ENCODE peak calls at places on chromosomes 4 and X, in nine cellular contexts. One of them, this sample, is unnamed.

GRCh38 chr4:6532658-6533057 is 42.3 kb upstream of the MAN2B2 start:
- DNase-seq in fibroblast of lung: no peak
- DNase-seq in thoracic aorta: no peak
- DNase-seq in CD8-positive, alpha-beta memory T cell: no peak
- DNase-seq in uterus: no peak
- DNase-seq in ovary: no peak
- DNase-seq in H9: no peak
- DNase-seq in CD4-positive, alpha-beta T cell: no peak
- DNase-seq in CD8-positive, alpha-beta T cell: no peak
- DNase-seq in this sample: no peak

GRCh38 chrX:115023139-115023538 is 5.7 kb upstream of the IL13RA2 start:
- DNase-seq in fibroblast of lung: peak; percentile 63
- DNase-seq in thoracic aorta: no peak
- DNase-seq in CD8-positive, alpha-beta memory T cell: no peak
- DNase-seq in uterus: no peak
- DNase-seq in ovary: no peak
- DNase-seq in H9: no peak
- DNase-seq in CD4-positive, alpha-beta T cell: no peak
- DNase-seq in CD8-positive, alpha-beta T cell: no peak
- DNase-seq in this sample: no peak

GRCh38 chrX:72050011-72050410 is 81.7 kb downstream of the RTL5 start:
- DNase-seq in fibroblast of lung: no peak
- DNase-seq in thoracic aorta: no peak
- DNase-seq in CD8-positive, alpha-beta memory T cell: no peak
- DNase-seq in uterus: no peak
- DNase-seq in ovary: no peak
- DNase-seq in H9: no peak
- DNase-seq in CD4-positive, alpha-beta T cell: no peak
- DNase-seq in CD8-positive, alpha-beta T cell: no peak
- DNase-seq in this sample: no peak

GRCh38 chr4:55549888-55550287 is 3.2 kb upstream of the CLOCK start:
- DNase-seq in fibroblast of lung: peak; percentile 30
- DNase-seq in thoracic aorta: no peak
- DNase-seq in CD8-positive, alpha-beta memory T cell: no peak
- DNase-seq in uterus: no peak
- DNase-seq in ovary: no peak
- DNase-seq in H9: no peak
- DNase-seq in CD4-positive, alpha-beta T cell: no peak
- DNase-seq in CD8-positive, alpha-beta T cell: no peak
- DNase-seq in this sample: no peak

GRCh38 chr4:152937535-152938236 is 1.6 kb downstream of the FHDC1 start:
- DNase-seq in fibroblast of lung: peak; percentile 33
- DNase-seq in thoracic aorta: no peak
- DNase-seq in CD8-positive, alpha-beta memory T cell: no peak
- DNase-seq in uterus: peak; percentile 21
- DNase-seq in ovary: peak; percentile 49
- DNase-seq in H9: no peak
- DNase-seq in CD4-positive, alpha-beta T cell: no peak
- DNase-seq in CD8-positive, alpha-beta T cell: peak; percentile 4
- DNase-seq in this sample: peak; percentile 12

GRCh38 chr4:56958111-56958517 is 19.3 kb downstream of the NOA1 start:
- DNase-seq in fibroblast of lung: peak; percentile 99
- DNase-seq in thoracic aorta: peak; percentile 79
- DNase-seq in CD8-positive, alpha-beta memory T cell: no peak
- DNase-seq in uterus: peak; percentile 86
- DNase-seq in ovary: peak; percentile 69
- DNase-seq in H9: no peak
- DNase-seq in CD4-positive, alpha-beta T cell: no peak
- DNase-seq in CD8-positive, alpha-beta T cell: no peak
- DNase-seq in this sample: peak; percentile 13

GRCh38 chrX:9899640-9900075 is 67.5 kb upstream of the CLDN34 start:
- DNase-seq in fibroblast of lung: peak; percentile 67
- DNase-seq in thoracic aorta: no peak
- DNase-seq in CD8-positive, alpha-beta memory T cell: no peak
- DNase-seq in uterus: no peak
- DNase-seq in ovary: peak; percentile 57
- DNase-seq in H9: no peak
- DNase-seq in CD4-positive, alpha-beta T cell: no peak
- DNase-seq in CD8-positive, alpha-beta T cell: no peak
- DNase-seq in this sample: peak; percentile 38

GRCh38 chr4:81352476-81352875 is 119.2 kb downstream of the RASGEF1B start:
- DNase-seq in fibroblast of lung: peak; percentile 79
- DNase-seq in thoracic aorta: no peak
- DNase-seq in CD8-positive, alpha-beta memory T cell: no peak
- DNase-seq in uterus: no peak
- DNase-seq in ovary: no peak
- DNase-seq in H9: no peak
- DNase-seq in CD4-positive, alpha-beta T cell: no peak
- DNase-seq in CD8-positive, alpha-beta T cell: no peak
- DNase-seq in this sample: no peak

GRCh38 chr4:99624141-99624719 is 33.4 kb downstream of the C4orf54 start:
- DNase-seq in fibroblast of lung: peak; percentile 48
- DNase-seq in thoracic aorta: no peak
- DNase-seq in CD8-positive, alpha-beta memory T cell: no peak
- DNase-seq in uterus: no peak
- DNase-seq in ovary: peak; percentile 38
- DNase-seq in H9: no peak
- DNase-seq in CD4-positive, alpha-beta T cell: no peak
- DNase-seq in CD8-positive, alpha-beta T cell: no peak
- DNase-seq in this sample: no peak

GRCh38 chrX:71103110-71103983 is 3.2 kb downstream of the CXorf65 start:
- DNase-seq in fibroblast of lung: no peak
- DNase-seq in thoracic aorta: no peak
- DNase-seq in CD8-positive, alpha-beta memory T cell: peak; percentile 64
- DNase-seq in uterus: no peak
- DNase-seq in ovary: no peak
- DNase-seq in H9: peak; percentile 56
- DNase-seq in CD4-positive, alpha-beta T cell: peak; percentile 56
- DNase-seq in CD8-positive, alpha-beta T cell: peak; percentile 62
- DNase-seq in this sample: no peak

GRCh38 chrX:28312259-28312658 is 275.0 kb upstream of the IL1RAPL1 start:
- DNase-seq in fibroblast of lung: no peak
- DNase-seq in thoracic aorta: no peak
- DNase-seq in CD8-positive, alpha-beta memory T cell: no peak
- DNase-seq in uterus: no peak
- DNase-seq in ovary: no peak
- DNase-seq in H9: no peak
- DNase-seq in CD4-positive, alpha-beta T cell: no peak
- DNase-seq in CD8-positive, alpha-beta T cell: no peak
- DNase-seq in this sample: no peak

GRCh38 chr4:113693993-113694392 is 67.5 kb downstream of the CAMK2D start:
- DNase-seq in fibroblast of lung: no peak
- DNase-seq in thoracic aorta: no peak
- DNase-seq in CD8-positive, alpha-beta memory T cell: no peak
- DNase-seq in uterus: no peak
- DNase-seq in ovary: no peak
- DNase-seq in H9: no peak
- DNase-seq in CD4-positive, alpha-beta T cell: no peak
- DNase-seq in CD8-positive, alpha-beta T cell: no peak
- DNase-seq in this sample: no peak

GRCh38 chr4:113689394-113689793 is 72.1 kb downstream of the CAMK2D start:
- DNase-seq in fibroblast of lung: no peak
- DNase-seq in thoracic aorta: no peak
- DNase-seq in CD8-positive, alpha-beta memory T cell: no peak
- DNase-seq in uterus: no peak
- DNase-seq in ovary: no peak
- DNase-seq in H9: no peak
- DNase-seq in CD4-positive, alpha-beta T cell: no peak
- DNase-seq in CD8-positive, alpha-beta T cell: no peak
- DNase-seq in this sample: no peak

GRCh38 chr4:113691676-113692075 is 69.9 kb downstream of the CAMK2D start:
- DNase-seq in fibroblast of lung: no peak
- DNase-seq in thoracic aorta: no peak
- DNase-seq in CD8-positive, alpha-beta memory T cell: no peak
- DNase-seq in uterus: no peak
- DNase-seq in ovary: no peak
- DNase-seq in H9: no peak
- DNase-seq in CD4-positive, alpha-beta T cell: no peak
- DNase-seq in CD8-positive, alpha-beta T cell: no peak
- DNase-seq in this sample: no peak

GRCh38 chr4:113695328-113696169 is 66.0 kb downstream of the CAMK2D start:
- DNase-seq in fibroblast of lung: peak; percentile 40
- DNase-seq in thoracic aorta: no peak
- DNase-seq in CD8-positive, alpha-beta memory T cell: no peak
- DNase-seq in uterus: no peak
- DNase-seq in ovary: no peak
- DNase-seq in H9: no peak
- DNase-seq in CD4-positive, alpha-beta T cell: no peak
- DNase-seq in CD8-positive, alpha-beta T cell: no peak
- DNase-seq in this sample: no peak

DNA sequence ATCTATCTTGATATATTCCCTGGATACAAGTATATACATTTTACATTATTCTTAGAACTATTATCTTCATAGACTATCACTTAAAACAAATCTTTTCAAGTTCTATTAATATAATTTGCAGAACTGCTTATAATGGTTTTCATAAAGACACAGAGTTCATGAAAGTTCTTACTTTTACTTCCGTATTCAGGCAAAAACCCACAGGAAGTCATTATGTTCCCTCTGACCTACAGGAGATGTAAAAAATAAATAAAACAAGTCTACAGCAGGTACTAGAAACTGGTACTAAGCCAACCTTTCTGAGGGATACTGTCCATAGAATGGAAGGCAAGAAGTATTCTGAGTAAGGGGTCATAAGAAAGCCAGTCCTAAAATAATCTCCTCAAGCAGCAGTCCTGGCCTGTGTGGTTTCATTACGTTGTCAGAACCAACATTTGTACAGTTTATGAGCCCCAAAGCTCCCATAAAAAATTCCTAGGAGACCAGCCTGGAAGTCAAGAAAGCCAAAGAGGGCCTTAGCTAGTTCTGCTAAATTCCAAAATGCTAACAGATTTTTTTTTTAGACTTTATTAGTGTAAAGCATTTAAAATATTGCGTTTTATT is 68.6 kb downstream of the CAMK2D start:
- DNase-seq in fibroblast of lung: no peak
- DNase-seq in thoracic aorta: no peak
- DNase-seq in CD8-positive, alpha-beta memory T cell: no peak
- DNase-seq in uterus: no peak
- DNase-seq in ovary: no peak
- DNase-seq in H9: no peak
- DNase-seq in CD4-positive, alpha-beta T cell: no peak
- DNase-seq in CD8-positive, alpha-beta T cell: no peak
- DNase-seq in this sample: no peak
- H3K27ac ChIP-seq in fibroblast of lung: no peak overlapping the region
- H3K27ac ChIP-seq in thoracic aorta: no peak overlapping the region
- H3K27ac ChIP-seq in CD8-positive, alpha-beta memory T cell: no peak overlapping the region
- H3K27ac ChIP-seq in uterus: peak overlapping the region; percentile 18
- H3K27ac ChIP-seq in ovary: no peak overlapping the region
- H3K27ac ChIP-seq in H9: no peak overlapping the region
- H3K27ac ChIP-seq in CD4-positive, alpha-beta T cell: no peak overlapping the region
- H3K27ac ChIP-seq in CD8-positive, alpha-beta T cell: no peak overlapping the region
- H3K27ac ChIP-seq in this sample: no peak overlapping the region

GRCh38 chr4:2910409-2910808 is 52.8 kb downstream of the NOP14 start:
- DNase-seq in fibroblast of lung: no peak
- DNase-seq in thoracic aorta: no peak
- DNase-seq in CD8-positive, alpha-beta memory T cell: no peak
- DNase-seq in uterus: no peak
- DNase-seq in ovary: no peak
- DNase-seq in H9: no peak
- DNase-seq in CD4-positive, alpha-beta T cell: no peak
- DNase-seq in CD8-positive, alpha-beta T cell: no peak
- DNase-seq in this sample: no peak
- H3K27ac ChIP-seq in fibroblast of lung: no peak overlapping the region
- H3K27ac ChIP-seq in thoracic aorta: no peak overlapping the region
- H3K27ac ChIP-seq in CD8-positive, alpha-beta memory T cell: no peak overlapping the region
- H3K27ac ChIP-seq in uterus: no peak overlapping the region
- H3K27ac ChIP-seq in ovary: no peak overlapping the region
- H3K27ac ChIP-seq in H9: no peak overlapping the region
- H3K27ac ChIP-seq in CD4-positive, alpha-beta T cell: no peak overlapping the region
- H3K27ac ChIP-seq in CD8-positive, alpha-beta T cell: no peak overlapping the region
- H3K27ac ChIP-seq in this sample: no peak overlapping the region

GRCh38 chr4:10113362-10114047 is 3.1 kb downstream of the WDR1 start:
- DNase-seq in fibroblast of lung: no peak
- DNase-seq in thoracic aorta: no peak
- DNase-seq in CD8-positive, alpha-beta memory T cell: no peak
- DNase-seq in uterus: no peak
- DNase-seq in ovary: no peak
- DNase-seq in H9: no peak
- DNase-seq in CD4-positive, alpha-beta T cell: no peak
- DNase-seq in CD8-positive, alpha-beta T cell: no peak
- DNase-seq in this sample: no peak
- H3K27ac ChIP-seq in fibroblast of lung: no peak overlapping the region
- H3K27ac ChIP-seq in thoracic aorta: peak overlapping the region; percentile 90
- H3K27ac ChIP-seq in CD8-positive, alpha-beta memory T cell: no peak overlapping the region
- H3K27ac ChIP-seq in uterus: peak overlapping the region; percentile 95
- H3K27ac ChIP-seq in ovary: no peak overlapping the region
- H3K27ac ChIP-seq in H9: no peak overlapping the region
- H3K27ac ChIP-seq in CD4-positive, alpha-beta T cell: no peak overlapping the region
- H3K27ac ChIP-seq in CD8-positive, alpha-beta T cell: no peak overlapping the region
- H3K27ac ChIP-seq in this sample: no peak overlapping the region

GRCh38 chr4:169352332-169352731 is 81.6 kb upstream of the SH3RF1 start:
- DNase-seq in fibroblast of lung: no peak
- DNase-seq in thoracic aorta: no peak
- DNase-seq in CD8-positive, alpha-beta memory T cell: no peak
- DNase-seq in uterus: no peak
- DNase-seq in ovary: no peak
- DNase-seq in H9: no peak
- DNase-seq in CD4-positive, alpha-beta T cell: no peak
- DNase-seq in CD8-positive, alpha-beta T cell: no peak
- DNase-seq in this sample: no peak

GRCh38 chr4:169351860-169352259 is 81.1 kb upstream of the SH3RF1 start:
- DNase-seq in fibroblast of lung: peak; percentile 90
- DNase-seq in thoracic aorta: no peak
- DNase-seq in CD8-positive, alpha-beta memory T cell: no peak
- DNase-seq in uterus: peak; percentile 27
- DNase-seq in ovary: peak; percentile 67
- DNase-seq in H9: no peak
- DNase-seq in CD4-positive, alpha-beta T cell: no peak
- DNase-seq in CD8-positive, alpha-beta T cell: no peak
- DNase-seq in this sample: no peak

GRCh38 chr4:169345207-169345788 is 74.5 kb upstream of the SH3RF1 start:
- DNase-seq in fibroblast of lung: peak; percentile 77
- DNase-seq in thoracic aorta: no peak
- DNase-seq in CD8-positive, alpha-beta memory T cell: no peak
- DNase-seq in uterus: no peak
- DNase-seq in ovary: no peak
- DNase-seq in H9: no peak
- DNase-seq in CD4-positive, alpha-beta T cell: no peak
- DNase-seq in CD8-positive, alpha-beta T cell: no peak
- DNase-seq in this sample: peak; percentile 57

GRCh38 chr4:169346840-169347239 is 76.1 kb upstream of the SH3RF1 start:
- DNase-seq in fibroblast of lung: no peak
- DNase-seq in thoracic aorta: no peak
- DNase-seq in CD8-positive, alpha-beta memory T cell: no peak
- DNase-seq in uterus: no peak
- DNase-seq in ovary: no peak
- DNase-seq in H9: no peak
- DNase-seq in CD4-positive, alpha-beta T cell: no peak
- DNase-seq in CD8-positive, alpha-beta T cell: no peak
- DNase-seq in this sample: no peak

GRCh38 chr4:169348541-169348940 is 77.8 kb upstream of the SH3RF1 start:
- DNase-seq in fibroblast of lung: no peak
- DNase-seq in thoracic aorta: no peak
- DNase-seq in CD8-positive, alpha-beta memory T cell: no peak
- DNase-seq in uterus: no peak
- DNase-seq in ovary: no peak
- DNase-seq in H9: no peak
- DNase-seq in CD4-positive, alpha-beta T cell: no peak
- DNase-seq in CD8-positive, alpha-beta T cell: no peak
- DNase-seq in this sample: peak; percentile 22
- H3K27ac ChIP-seq in fibroblast of lung: no peak overlapping the region
- H3K27ac ChIP-seq in thoracic aorta: no peak overlapping the region
- H3K27ac ChIP-seq in CD8-positive, alpha-beta memory T cell: no peak overlapping the region
- H3K27ac ChIP-seq in uterus: no peak overlapping the region
- H3K27ac ChIP-seq in ovary: no peak overlapping the region
- H3K27ac ChIP-seq in H9: no peak overlapping the region
- H3K27ac ChIP-seq in CD4-positive, alpha-beta T cell: no peak overlapping the region
- H3K27ac ChIP-seq in CD8-positive, alpha-beta T cell: no peak overlapping the region
- H3K27ac ChIP-seq in this sample: peak overlapping the region; percentile 77